ENCODE peak calls at places on chromosomes 7 and 10, in six cellular contexts. S, J, I, X, V and H are unnamed samples.

GRCh38 chr10:34134602-34135001 is 680.5 kb downstream of the PARD3 start:
- DNase-seq in S (no peak), J (no peak), I (no peak), X (no peak), V (no peak), H (no peak)

GRCh38 chr10:132644544-132645530 is 107.2 kb downstream of the INPP5A start:
- DNase-seq in S (no peak), J (no peak), I (no peak), X (no peak), V (no peak), H (no peak)

GRCh38 chr10:102068216-102068615 is 3.1 kb downstream of the HPS6 start:
- DNase-seq in S (no peak), J (no peak), I (peak), X (no peak), V (no peak), H (no peak)

GRCh38 chr7:157432957-157433576 is 96.3 kb downstream of the DNAJB6 start:
- DNase-seq in S (no peak), J (no peak), I (peak), X (no peak), V (peak), H (peak)

GRCh38 chr7:116524609-116525297 is at the start of gene CAV1:
- DNase-seq in S (no peak), J (no peak), I (peak), X (peak), V (peak), H (no peak)

GRCh38 chr10:79069325-79070090 is 742 bp downstream of the ZMIZ1 start:
- DNase-seq in S (no peak), J (no peak), I (peak), X (no peak), V (peak), H (peak)

GRCh38 chr7:129843365-129843898 is 109.3 kb downstream of the UBE2H start:
- DNase-seq in S (no peak), J (no peak), I (no peak), X (no peak), V (no peak), H (no peak)

GRCh38 chr7:128788446-128789412 is 3.0 kb upstream of the CCDC136 start:
- DNase-seq in S (no peak), J (no peak), I (no peak), X (no peak), V (no peak), H (no peak)

GRCh38 chr10:30747633-30748032 is 118.1 kb upstream of the LYZL2 start:
- DNase-seq in S (peak), J (no peak), I (no peak), X (no peak), V (no peak), H (peak)

GRCh38 chr7:15167912-15168311 is 265.4 kb upstream of the DGKB start:
- DNase-seq in S (no peak), J (no peak), I (no peak), X (no peak), V (no peak), H (no peak)

GRCh38 chr10:132524443-132525285 is 12.9 kb upstream of the INPP5A start:
- DNase-seq in S (no peak), J (no peak), I (no peak), X (no peak), V (no peak), H (no peak)

GRCh38 chr10:91924212-91925021 is 847 bp downstream of the BTAF1 start:
- DNase-seq in S (no peak), J (no peak), I (no peak), X (no peak), V (no peak), H (no peak)

GRCh38 chr7:30836991-30837390 is 65.8 kb downstream of the MINDY4 start:
- DNase-seq in S (no peak), J (no peak), I (no peak), X (no peak), V (no peak), H (no peak)

GRCh38 chr10:131088619-131089018 is 222.9 kb downstream of the TCERG1L start:
- DNase-seq in S (no peak), J (no peak), I (peak), X (no peak), V (peak), H (peak)
- TF ChIP-seq MAX in S (no peak), J (no peak), I (no peak), X (no peak), V (no peak), H (no peak)

DNA sequence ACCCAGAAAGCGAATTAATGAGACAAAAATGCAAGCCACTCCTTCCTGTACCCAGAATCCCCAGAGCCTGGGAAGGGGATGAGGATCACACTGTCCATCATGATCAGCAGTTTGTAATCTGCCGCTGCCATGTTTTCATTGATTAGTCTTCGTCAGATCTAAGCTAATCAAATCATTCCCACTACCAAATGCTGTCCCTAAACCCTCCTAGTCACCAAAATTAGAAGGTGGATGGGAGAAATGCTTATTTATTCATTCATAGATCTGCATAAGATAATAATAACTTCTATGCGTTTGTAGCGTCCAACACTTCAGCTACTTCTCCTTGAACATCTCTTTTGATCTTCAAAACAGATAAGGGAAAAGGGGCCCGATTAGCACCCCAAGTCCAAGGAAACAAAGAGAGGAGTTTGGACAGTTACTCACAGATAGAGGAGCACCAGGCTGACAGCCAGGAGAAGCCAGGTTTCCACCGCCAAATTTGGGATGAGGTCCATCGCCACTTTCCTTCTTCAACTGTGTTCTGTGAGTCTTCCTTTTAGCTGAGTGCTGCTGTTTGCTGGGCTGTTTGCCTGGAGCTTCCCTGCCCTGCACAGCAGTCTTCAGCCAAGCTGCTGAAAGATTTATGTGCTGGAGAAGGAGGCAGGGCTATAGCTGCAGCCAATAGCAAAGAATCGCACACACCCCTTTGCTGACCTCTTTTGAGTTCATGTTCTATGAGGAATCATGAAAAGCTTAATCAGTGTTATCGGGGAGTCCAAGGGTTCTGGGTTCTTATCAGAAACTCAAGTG is at the start of gene CYP3A5:
- DNase-seq in S (no peak), J (no peak), I (peak), X (peak), V (peak), H (peak)
- TF ChIP-seq POLR2A in S (no peak), J (peak), I (peak), X (no peak), V (peak), H (no peak)

GRCh38 chr10:122034149-122034756 is 45.3 kb downstream of the TACC2 start:
- DNase-seq in S (no peak), J (no peak), I (peak), X (no peak), V (no peak), H (peak)
- TF ChIP-seq MAX in S (no peak), J (no peak), I (no peak), X (no peak), V (no peak), H (no peak)

GRCh38 chr7:140061607-140061930 is 1.2 kb downstream of the PARP12 start:
- DNase-seq in S (no peak), J (no peak), I (no peak), X (no peak), V (no peak), H (peak)

GRCh38 chr7:140060788-140061606 is 1.8 kb downstream of the PARP12 start:
- DNase-seq in S (no peak), J (no peak), I (no peak), X (no peak), V (peak), H (peak)

GRCh38 chr7:140062118-140062527 is 628 bp downstream of the PARP12 start:
- DNase-seq in S (no peak), J (no peak), I (peak), X (no peak), V (peak), H (peak)

GRCh38 chr7:140060243-140060630 is 2.5 kb downstream of the PARP12 start:
- DNase-seq in S (no peak), J (no peak), I (no peak), X (no peak), V (peak), H (no peak)

DNA sequence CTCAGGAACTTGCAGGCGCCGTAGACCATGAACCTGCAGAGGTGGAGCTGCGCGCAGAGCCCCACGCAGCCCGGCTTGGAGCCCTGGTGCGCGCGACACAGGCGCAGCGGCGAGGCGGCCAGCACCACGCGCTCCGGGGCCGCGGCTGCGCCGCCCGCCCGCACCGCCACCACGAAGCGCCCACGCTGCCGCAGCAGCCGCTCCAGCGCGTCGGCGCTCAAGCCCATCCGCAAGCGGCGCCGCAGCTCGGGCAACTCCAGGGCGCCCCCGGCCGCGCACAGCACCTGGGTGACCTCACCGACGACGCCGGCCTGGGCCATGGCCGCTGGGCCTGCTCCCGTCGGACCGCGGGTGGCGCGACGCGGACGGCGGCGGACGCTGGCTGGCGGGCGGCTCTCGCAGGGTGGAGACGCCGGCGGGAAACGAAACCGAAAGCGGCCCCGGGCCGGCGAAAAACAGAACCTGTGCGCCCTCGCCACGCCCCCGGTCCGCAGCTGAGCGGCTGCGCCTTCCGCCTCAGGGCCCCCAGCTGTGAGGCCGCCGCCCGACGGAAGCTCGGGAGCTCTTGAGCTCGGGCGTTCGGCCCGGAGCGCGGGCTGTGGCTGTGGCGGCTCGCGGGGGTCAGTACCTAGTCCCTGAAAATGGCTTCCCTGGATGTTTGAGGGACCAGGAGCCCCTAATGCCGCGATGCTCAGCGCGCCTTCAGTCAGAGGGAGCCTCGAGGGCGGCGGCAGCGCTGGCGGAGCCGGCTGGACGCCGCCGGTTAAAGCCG is at the start of gene PARP12:
- DNase-seq in S (peak), J (peak), I (peak), X (no peak), V (peak), H (peak)
- TF ChIP-seq POLR2A in S (peak), J (peak), I (peak), X (no peak), V (peak), H (peak)

GRCh38 chr10:62437696-62438095 is 63.5 kb downstream of the ZNF365 start:
- DNase-seq in S (no peak), J (peak), I (peak), X (peak), V (peak), H (peak)
- TF ChIP-seq MAX in S (no peak), J (no peak), I (no peak), X (no peak), V (no peak), H (no peak)